ENCODE peak calls at places on chromosomes 12 and 14, in eight cellular contexts. Z is dorsolateral prefrontal cortex, O is brain microvascular endothelial cell, Y is Panc1, H is kidney epithelial cell, M is IMR-90, D is lower lobe of right lung, U is pancreas. C is an unnamed sample.

GRCh38 chr12:13661005-13661887 is 320.2 kb downstream of the GRIN2B start:
- DNase-seq in H (peak), O (peak), M (peak), U (peak), Z (peak), D (no peak), Y (peak), C (peak)

GRCh38 chr12:2264622-2265306 is 212.0 kb downstream of the CACNA1C start:
- DNase-seq in D (no peak), Y (no peak), M (peak), U (no peak), O (peak), H (peak), Z (no peak), C (peak)

GRCh38 chr14:72478397-72479025 is 415.4 kb downstream of the DPF3 start:
- DNase-seq in Y (no peak), H (peak), O (no peak), M (no peak), D (no peak), U (no peak), Z (no peak), C (no peak)

GRCh38 chr12:74903522-74903921 is 306.1 kb downstream of the KCNC2 start:
- DNase-seq in Y (no peak), M (no peak), D (no peak), Z (no peak), H (peak), U (no peak), O (no peak), C (no peak)

GRCh38 chr14:50344116-50344775 is 32.1 kb downstream of the DMAC2L start:
- DNase-seq in Y (no peak), Z (no peak), M (peak), H (no peak), U (no peak), O (no peak), D (no peak), C (no peak)

GRCh38 chr12:71718611-71719010 is 32.7 kb downstream of the TMEM19 start:
- DNase-seq in D (no peak), Y (no peak), O (no peak), M (no peak), U (no peak), Z (no peak), H (no peak), C (no peak)

GRCh38 chr12:44709166-44709565 is 166.9 kb downstream of the NELL2 start:
- DNase-seq in H (no peak), U (no peak), O (no peak), Z (no peak), M (no peak), D (no peak), Y (no peak), C (no peak)

GRCh38 chr14:59483360-59483759 is 848 bp downstream of the L3HYPDH start:
- DNase-seq in M (peak), Z (no peak), U (peak), H (peak), D (no peak), Y (peak), O (peak), C (peak)

GRCh38 chr14:75341639-75342038 is 63.0 kb downstream of the FOS start:
- DNase-seq in Z (no peak), O (no peak), D (no peak), H (no peak), M (no peak), U (no peak), Y (no peak), C (peak)

GRCh38 chr14:29016050-29016900 is 249.7 kb downstream of the FOXG1 start:
- DNase-seq in Y (peak), H (no peak), U (no peak), D (peak), Z (no peak), M (peak), O (peak), C (peak)

GRCh38 chr12:54977155-54977554 is 7.4 kb downstream of the TESPA1 start:
- DNase-seq in Y (no peak), D (no peak), Z (no peak), H (peak), M (peak), O (peak), U (no peak), C (peak)

GRCh38 chr14:75306917-75307699 is 28.5 kb downstream of the FOS start:
- DNase-seq in D (no peak), Y (no peak), O (no peak), Z (peak), M (peak), H (no peak), U (no peak), C (peak)

GRCh38 chr12:65999564-66000280 is 130.8 kb downstream of the LLPH start:
- DNase-seq in Y (no peak), U (no peak), O (peak), D (no peak), H (peak), Z (no peak), M (peak), C (peak)

GRCh38 chr14:100586153-100586519 is 1.1 kb downstream of the BEGAIN start:
- DNase-seq in O (no peak), H (no peak), D (peak), M (no peak), Y (no peak), U (no peak), Z (peak), C (no peak)

GRCh38 chr12:122602456-122602855 is 75.4 kb downstream of the KNTC1 start:
- DNase-seq in U (no peak), D (no peak), H (no peak), M (no peak), O (no peak), Z (no peak), Y (no peak), C (no peak)

GRCh38 chr14:101834387-101835165 is 73.1 kb downstream of the PPP2R5C start:
- DNase-seq in U (no peak), D (no peak), Y (no peak), M (peak), Z (no peak), O (no peak), H (no peak), C (peak)

GRCh38 chr12:109885616-109886015 is 5.3 kb upstream of the GLTP start:
- DNase-seq in M (peak), Z (no peak), H (no peak), O (no peak), U (no peak), D (no peak), Y (no peak), C (peak)

GRCh38 chr12:132834181-132834711 is 5.6 kb upstream of the GOLGA3 start:
- DNase-seq in H (no peak), O (no peak), U (no peak), D (no peak), Z (no peak), Y (no peak), M (no peak), C (no peak)

GRCh38 chr14:43651896-43652295 is 855.2 kb downstream of the FSCB start:
- DNase-seq in U (no peak), H (no peak), O (no peak), Z (no peak), Y (no peak), M (no peak), D (no peak), C (no peak)

GRCh38 chr12:10537721-10538120 is 32.0 kb downstream of the EIF2S3B start:
- DNase-seq in D (no peak), U (no peak), H (no peak), Y (no peak), O (no peak), Z (no peak), M (no peak), C (no peak)

GRCh38 chr12:28294300-28294699 is 104.0 kb downstream of the CCDC91 start:
- DNase-seq in M (no peak), U (no peak), H (peak), O (no peak), Y (no peak), Z (no peak), D (no peak), C (no peak)

GRCh38 chr12:6841139-6841515 is 402 bp downstream of the GNB3 start:
- DNase-seq in Z (no peak), H (no peak), Y (no peak), O (no peak), D (no peak), U (no peak), M (no peak), C (no peak)

GRCh38 chr14:101521978-101522377 is 39.3 kb upstream of the DIO3 start:
- DNase-seq in Y (no peak), Z (no peak), M (no peak), O (no peak), D (no peak), H (no peak), U (no peak), C (no peak)

GRCh38 chr12:51751657-51752056 is 96.9 kb downstream of the FIGNL2 start:
- DNase-seq in O (no peak), Y (no peak), U (peak), M (peak), Z (peak), D (no peak), H (no peak), C (no peak)

GRCh38 chr12:52029686-52030085 is 21.6 kb upstream of the NR4A1 start:
- DNase-seq in Z (no peak), M (peak), O (peak), H (no peak), D (peak), U (no peak), Y (no peak), C (peak)

GRCh38 chr14:61514927-61515326 is 180.4 kb upstream of the HIF1A start:
- DNase-seq in D (no peak), U (no peak), Z (no peak), H (no peak), Y (no peak), M (no peak), O (no peak), C (no peak)

GRCh38 chr12:57489157-57489641 is 1.3 kb downstream of the MARS1 start:
- DNase-seq in Y (no peak), Z (no peak), D (no peak), H (no peak), O (peak), U (no peak), M (peak), C (peak)

GRCh38 chr14:75234173-75234855 is 44.3 kb upstream of the FOS start:
- DNase-seq in Z (no peak), O (peak), M (peak), Y (no peak), D (peak), H (no peak), U (no peak), C (peak)

GRCh38 chr14:61558271-61558670 is 137.0 kb upstream of the HIF1A start:
- DNase-seq in H (no peak), O (no peak), U (no peak), Y (no peak), M (no peak), Z (no peak), D (no peak), C (peak)

DNA sequence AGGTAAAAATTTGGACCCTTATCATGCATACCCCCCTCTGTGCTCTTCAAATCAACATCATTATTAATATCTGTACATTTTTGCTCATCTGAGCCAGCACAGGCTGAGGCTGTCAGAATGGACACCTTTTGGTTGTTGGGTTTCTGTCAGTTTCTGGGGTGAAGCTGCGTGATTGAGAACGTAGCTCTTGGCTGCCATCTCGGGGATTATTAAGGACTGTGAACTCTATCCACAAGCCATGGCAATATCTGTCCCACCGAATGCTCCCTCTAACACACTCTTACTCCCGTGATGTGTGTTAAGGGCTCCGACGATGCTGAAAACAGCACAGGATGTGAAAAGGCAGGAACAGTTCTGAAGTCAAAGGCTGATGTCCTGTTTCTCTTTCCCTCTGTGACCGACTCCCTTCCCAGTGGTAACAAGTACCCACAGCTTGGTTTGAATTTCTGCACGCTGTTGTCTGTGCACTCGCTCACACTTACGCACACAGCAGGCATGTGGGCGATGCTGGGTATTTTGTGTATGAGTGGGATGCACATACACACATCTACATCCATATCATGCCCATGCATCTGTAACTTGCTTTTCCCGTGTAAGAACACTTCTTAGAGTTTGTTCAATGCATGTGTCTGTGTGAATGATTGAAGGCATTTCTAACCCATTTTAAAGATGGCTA is 405.6 kb downstream of the TMEM121 start:
- DNase-seq in M (no peak), O (no peak), Z (no peak), D (no peak), Y (no peak), H (no peak), U (no peak), C (no peak)
- TF ChIP-seq CTCF in M (no peak), O (no peak), Z (no peak), D (no peak), Y (peak), H (no peak), U (no peak), C (no peak)

GRCh38 chr14:69574266-69574953 is at the start of gene CCDC177:
- DNase-seq in Y (peak), O (peak), H (no peak), U (peak), Z (peak), M (peak), D (peak), C (peak)
- H3K4me3 ChIP-seq in Y (peak), O (peak), H (no peak), U (no peak), Z (peak), M (no peak), D (peak), C (peak)

DNA sequence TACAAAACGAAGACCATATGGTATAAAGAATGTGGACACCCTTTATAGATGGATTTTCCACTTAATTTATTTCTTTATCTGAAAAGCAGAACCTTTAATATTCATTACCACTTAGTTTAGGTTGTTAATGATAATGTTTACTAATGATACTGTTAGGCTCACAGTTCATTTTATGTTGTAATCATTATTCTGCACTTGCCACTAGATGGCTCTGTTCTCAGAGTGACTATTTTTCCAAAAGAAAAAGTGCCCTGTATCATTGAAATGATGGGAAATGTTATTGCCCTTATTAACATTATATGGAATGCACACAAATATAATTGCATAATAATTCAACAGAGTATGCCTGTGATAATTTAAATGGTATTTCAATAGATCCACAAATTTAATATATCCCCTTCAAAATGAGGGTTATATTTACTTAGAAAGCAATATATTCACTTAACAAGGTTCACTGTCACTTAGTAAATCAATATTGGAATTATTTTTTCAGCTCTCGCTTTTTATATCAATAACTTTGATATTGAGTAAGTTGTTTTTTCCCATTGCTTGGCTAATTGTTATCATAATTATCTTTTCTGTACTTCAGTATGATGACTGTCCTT is 95.7 kb downstream of the PDE3A start:
- DNase-seq in M (peak), U (no peak), Y (no peak), O (no peak), Z (no peak), D (no peak), H (no peak), C (peak)
- TF ChIP-seq CTCF in M (peak), U (peak), Y (peak), O (peak), Z (peak), D (peak), H (peak), C (peak)

GRCh38 chr12:124921200-124922008 is 7.0 kb upstream of the UBC start:
- DNase-seq in Z (peak), D (peak), M (peak), U (no peak), Y (no peak), O (peak), H (no peak), C (peak)

GRCh38 chr12:124917135-124917840 is 2.8 kb upstream of the UBC start:
- DNase-seq in O (peak), Z (peak), Y (no peak), M (peak), H (peak), U (peak), D (peak), C (peak)

GRCh38 chr12:124917841-124918621 is 3.6 kb upstream of the UBC start:
- DNase-seq in H (no peak), Z (no peak), U (no peak), D (no peak), O (no peak), Y (no peak), M (peak), C (peak)

GRCh38 chr12:124919646-124920352 is 5.3 kb upstream of the UBC start:
- DNase-seq in Y (no peak), D (no peak), H (no peak), Z (no peak), U (no peak), O (no peak), M (peak), C (peak)

DNA sequence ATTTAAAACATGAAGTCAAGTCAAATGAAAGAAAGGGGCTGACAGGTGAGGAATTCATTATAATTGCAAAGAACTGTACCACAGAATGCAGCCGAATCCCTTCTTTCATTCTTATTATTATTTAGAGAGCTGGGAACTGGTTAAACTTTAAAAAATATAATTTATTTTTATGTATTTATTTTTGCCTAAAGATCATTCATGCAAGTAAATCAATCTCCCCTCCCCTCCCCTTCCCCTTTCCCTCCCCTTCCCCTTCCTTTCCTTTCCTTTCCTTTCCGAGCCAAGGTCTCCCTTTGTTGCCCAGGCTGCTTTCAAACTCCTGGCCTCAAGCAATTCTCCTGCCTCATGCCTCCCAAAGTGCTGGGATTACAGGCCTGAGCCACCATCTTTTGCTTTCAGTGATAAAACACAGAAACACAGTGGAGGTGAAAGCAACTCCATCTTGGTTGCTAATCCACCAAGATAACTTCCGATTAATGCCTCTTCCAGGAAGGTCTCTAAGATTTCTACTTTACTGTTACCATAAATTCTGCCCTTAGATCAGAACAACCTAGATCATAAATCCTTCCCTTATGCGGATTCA is 6.0 kb upstream of the UBC start:
- DNase-seq in H (no peak), D (no peak), U (no peak), Z (no peak), Y (no peak), M (no peak), O (no peak), C (no peak)
- H3K4me3 ChIP-seq in H (no peak), D (no peak), U (no peak), Z (no peak), Y (peak), M (no peak), O (no peak), C (no peak)

GRCh38 chr14:68927956-68928675 is 51.0 kb downstream of the ACTN1 start:
- DNase-seq in D (peak), Z (no peak), M (no peak), Y (no peak), U (no peak), O (no peak), H (no peak), C (no peak)

GRCh38 chr14:68927089-68927488 is 52.0 kb downstream of the ACTN1 start:
- DNase-seq in M (no peak), D (no peak), Y (no peak), O (no peak), U (no peak), H (no peak), Z (no peak), C (no peak)

GRCh38 chr14:68924392-68925158 is 54.5 kb downstream of the ACTN1 start:
- DNase-seq in H (peak), U (no peak), D (peak), O (no peak), M (no peak), Y (no peak), Z (no peak), C (no peak)

GRCh38 chr14:68925373-68925772 is 53.7 kb downstream of the ACTN1 start:
- DNase-seq in H (no peak), Z (no peak), O (no peak), U (no peak), Y (no peak), M (no peak), D (no peak), C (no peak)

GRCh38 chr14:68926236-68926635 is 52.9 kb downstream of the ACTN1 start:
- DNase-seq in H (no peak), M (no peak), O (no peak), D (no peak), Z (no peak), U (no peak), Y (no peak), C (no peak)
- TF ChIP-seq CTCF in H (peak), M (peak), O (peak), D (no peak), Z (no peak), U (no peak), Y (no peak), C (peak)

GRCh38 chr12:121452356-121453021 is 52.6 kb downstream of the RNF34 start:
- DNase-seq in H (no peak), D (peak), Y (no peak), M (no peak), Z (no peak), O (no peak), U (no peak), C (no peak)
- H3K4me3 ChIP-seq in H (no peak), D (peak), Y (no peak), M (no peak), Z (no peak), O (no peak), U (no peak), C (no peak)

GRCh38 chr14:77243853-77244252 is 27.2 kb downstream of the NGB start:
- DNase-seq in M (no peak), H (no peak), O (no peak), D (no peak), Z (no peak), U (no peak), Y (no peak), C (no peak)

GRCh38 chr14:77248666-77249065 is 22.3 kb downstream of the NGB start:
- DNase-seq in O (no peak), M (peak), U (no peak), D (peak), Y (no peak), H (no peak), Z (no peak), C (no peak)

GRCh38 chr14:77242752-77243151 is 28.3 kb downstream of the NGB start:
- DNase-seq in Y (no peak), O (no peak), D (no peak), Z (no peak), H (no peak), U (no peak), M (no peak), C (no peak)

GRCh38 chr14:77246784-77247183 is 24.2 kb downstream of the NGB start:
- DNase-seq in H (no peak), O (no peak), Y (no peak), D (no peak), M (no peak), Z (no peak), U (no peak), C (no peak)

DNA sequence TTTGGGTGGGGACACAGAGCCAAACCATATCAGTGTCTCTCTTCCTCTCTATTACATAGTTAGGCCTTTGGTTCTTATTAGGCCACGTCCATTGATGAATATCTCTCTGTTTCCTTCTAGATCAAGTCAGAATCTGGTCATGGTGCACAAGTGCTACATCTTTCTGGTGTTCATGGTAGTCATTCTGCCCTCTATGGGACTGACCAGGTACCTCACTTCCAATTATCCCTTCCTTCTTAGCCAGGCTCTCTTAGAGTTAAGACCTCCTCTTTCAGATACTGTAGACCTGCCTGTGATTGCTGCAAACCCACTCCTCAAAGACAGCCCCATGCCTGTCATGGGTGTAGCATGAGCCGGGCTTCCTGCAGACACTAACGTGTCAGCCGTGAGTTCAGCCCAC is 25.2 kb downstream of the NGB start:
- DNase-seq in O (no peak), D (no peak), Y (no peak), M (no peak), Z (no peak), U (no peak), H (no peak), C (no peak)
- TF ChIP-seq CTCF in O (peak), D (no peak), Y (no peak), M (no peak), Z (no peak), U (no peak), H (no peak), C (peak)

C was measured in choroid plexus epithelial cell.